ENCODE peak calls at places on chromosomes 4 and X, in four cellular contexts. One of them, this sample, is unnamed. For H3K4me1, the result is how much of the 10 kb centered on the place peaks cover.

GRCh38 chrX:155881158-155881993 is at the start of gene VAMP7:
- DNase-seq in small intestine: peak
- DNase-seq in endodermal cell: peak
- DNase-seq in cardiac muscle cell: peak
- DNase-seq in this sample: peak

GRCh38 chrX:39705299-39705698 is 392.5 kb downstream of the BCOR start:
- DNase-seq in small intestine: peak
- DNase-seq in endodermal cell: peak
- DNase-seq in cardiac muscle cell: peak
- DNase-seq in this sample: peak

GRCh38 chrX:110087485-110088356 is 84.8 kb downstream of the TMEM164 start:
- DNase-seq in small intestine: no peak
- DNase-seq in endodermal cell: no peak
- DNase-seq in cardiac muscle cell: peak
- DNase-seq in this sample: peak

GRCh38 chr4:26525751-26526150 is 35.5 kb upstream of the CCKAR start:
- DNase-seq in small intestine: no peak
- DNase-seq in endodermal cell: no peak
- DNase-seq in cardiac muscle cell: no peak
- DNase-seq in this sample: no peak

GRCh38 chrX:153773741-153774575 is 6.9 kb upstream of the SRPK3 start:
- DNase-seq in small intestine: no peak
- DNase-seq in endodermal cell: no peak
- DNase-seq in cardiac muscle cell: no peak
- DNase-seq in this sample: no peak

GRCh38 chr4:77010841-77011354 is 61.3 kb downstream of the SEPTIN11 start:
- DNase-seq in small intestine: no peak
- DNase-seq in endodermal cell: no peak
- DNase-seq in cardiac muscle cell: peak
- DNase-seq in this sample: no peak

GRCh38 chr4:26589699-26590098 is 5.8 kb downstream of the TBC1D19 start:
- DNase-seq in small intestine: no peak
- DNase-seq in endodermal cell: peak
- DNase-seq in cardiac muscle cell: no peak
- DNase-seq in this sample: no peak

GRCh38 chrX:63250253-63250868 is 100.8 kb downstream of the SPIN4 start:
- DNase-seq in small intestine: peak
- DNase-seq in endodermal cell: peak
- DNase-seq in cardiac muscle cell: peak
- DNase-seq in this sample: no peak

GRCh38 chr4:88320780-88321373 is 36.5 kb upstream of the PPM1K start:
- DNase-seq in small intestine: peak
- DNase-seq in endodermal cell: peak
- DNase-seq in cardiac muscle cell: peak
- DNase-seq in this sample: no peak

GRCh38 chrX:125436855-125437254 is 117.2 kb downstream of the TEX13C start:
- DNase-seq in small intestine: no peak
- DNase-seq in endodermal cell: no peak
- DNase-seq in cardiac muscle cell: peak
- DNase-seq in this sample: no peak

GRCh38 chr4:90841676-90842075 is 714.5 kb downstream of the CCSER1 start:
- DNase-seq in small intestine: no peak
- DNase-seq in endodermal cell: no peak
- DNase-seq in cardiac muscle cell: peak
- DNase-seq in this sample: no peak

GRCh38 chr4:7806080-7806630 is 133.5 kb downstream of the AFAP1 start:
- DNase-seq in small intestine: no peak
- DNase-seq in endodermal cell: peak
- DNase-seq in cardiac muscle cell: peak
- DNase-seq in this sample: no peak

GRCh38 chrX:118975831-118976598 is 1.6 kb downstream of the LONRF3 start:
- DNase-seq in small intestine: peak
- DNase-seq in endodermal cell: peak
- DNase-seq in cardiac muscle cell: peak
- DNase-seq in this sample: peak

GRCh38 chr4:92304073-92304472 is 307 bp downstream of the GRID2 start:
- DNase-seq in small intestine: no peak
- DNase-seq in endodermal cell: no peak
- DNase-seq in cardiac muscle cell: no peak
- DNase-seq in this sample: no peak

GRCh38 chr4:118776166-118776954 is 59.6 kb downstream of the SEC24D start:
- DNase-seq in small intestine: no peak
- DNase-seq in endodermal cell: no peak
- DNase-seq in cardiac muscle cell: peak
- DNase-seq in this sample: no peak

GRCh38 chr4:11323771-11324170 is 104.9 kb downstream of the HS3ST1 start:
- DNase-seq in small intestine: no peak
- DNase-seq in endodermal cell: no peak
- DNase-seq in cardiac muscle cell: no peak
- DNase-seq in this sample: no peak
- H3K4me1 ChIP-seq in small intestine: under half
- H3K4me1 ChIP-seq in endodermal cell: under half
- H3K4me1 ChIP-seq in cardiac muscle cell: under half
- H3K4me1 ChIP-seq in this sample: under half

GRCh38 chr4:155672342-155672741 is 5.7 kb downstream of the GUCY1A1 start:
- DNase-seq in small intestine: no peak
- DNase-seq in endodermal cell: no peak
- DNase-seq in cardiac muscle cell: no peak
- DNase-seq in this sample: no peak
- H3K27ac ChIP-seq in small intestine: no peak
- H3K27ac ChIP-seq in endodermal cell: no peak
- H3K27ac ChIP-seq in cardiac muscle cell: peak
- H3K27ac ChIP-seq in this sample: no peak

GRCh38 chr4:17613761-17614415 is 553 bp upstream of the MED28 start:
- DNase-seq in small intestine: no peak
- DNase-seq in endodermal cell: peak
- DNase-seq in cardiac muscle cell: peak
- DNase-seq in this sample: no peak
- H3K4me1 ChIP-seq in small intestine: under half
- H3K4me1 ChIP-seq in endodermal cell: under half
- H3K4me1 ChIP-seq in cardiac muscle cell: under half
- H3K4me1 ChIP-seq in this sample: under half

GRCh38 chr4:47213106-47213505 is 181.7 kb downstream of the GABRB1 start:
- DNase-seq in small intestine: no peak
- DNase-seq in endodermal cell: no peak
- DNase-seq in cardiac muscle cell: peak
- DNase-seq in this sample: no peak

GRCh38 chr4:47215759-47216158 is 184.4 kb downstream of the GABRB1 start:
- DNase-seq in small intestine: no peak
- DNase-seq in endodermal cell: no peak
- DNase-seq in cardiac muscle cell: no peak
- DNase-seq in this sample: no peak

GRCh38 chr4:47210828-47211227 is 179.5 kb downstream of the GABRB1 start:
- DNase-seq in small intestine: no peak
- DNase-seq in endodermal cell: no peak
- DNase-seq in cardiac muscle cell: no peak
- DNase-seq in this sample: no peak

GRCh38 chr4:47213971-47214370 is 182.6 kb downstream of the GABRB1 start:
- DNase-seq in small intestine: no peak
- DNase-seq in endodermal cell: no peak
- DNase-seq in cardiac muscle cell: peak
- DNase-seq in this sample: no peak

GRCh38 chr4:47213539-47213938 is 182.2 kb downstream of the GABRB1 start:
- DNase-seq in small intestine: no peak
- DNase-seq in endodermal cell: no peak
- DNase-seq in cardiac muscle cell: no peak
- DNase-seq in this sample: no peak
- H3K27ac ChIP-seq in small intestine: no peak
- H3K27ac ChIP-seq in endodermal cell: peak
- H3K27ac ChIP-seq in cardiac muscle cell: no peak
- H3K27ac ChIP-seq in this sample: no peak